ENCODE peak calls at places on chromosomes 13 and 19, in four cellular contexts. E is Panc1, A is cardiac muscle cell, U is WTC11. V is an unnamed sample.

GRCh38 chr19:17938092-17938845 is 5.5 kb downstream of the CCDC124 start:
- DNase-seq in E (peak; percentile 72), A (peak; percentile 77), U (peak; percentile 85), V (peak; percentile 81)

GRCh38 chr19:8304841-8305621 is 3.1 kb downstream of the CD320 start:
- DNase-seq in E (no peak), A (no peak), U (peak; percentile 90), V (peak; percentile 43)

GRCh38 chr13:35630551-35631275 is 154.2 kb upstream of the MAB21L1 start:
- DNase-seq in E (no peak), A (peak; percentile 75), U (peak; percentile 28), V (peak; percentile 10)

GRCh38 chr19:1000095-1000494 is at the start of gene GRIN3B:
- DNase-seq in E (no peak), A (peak; percentile 85), U (peak; percentile 90), V (peak; percentile 78)

GRCh38 chr19:18507021-18507726 is 14.7 kb downstream of the ELL start:
- DNase-seq in E (no peak), A (no peak), U (no peak), V (no peak)

GRCh38 chr19:45253396-45254027 is 2.4 kb downstream of the MARK4 start:
- DNase-seq in E (no peak), A (no peak), U (no peak), V (no peak)

GRCh38 chr13:109867766-109868165 is 81.4 kb upstream of the IRS2 start:
- DNase-seq in E (no peak), A (no peak), U (no peak), V (no peak)

GRCh38 chr19:34731019-34731829 is 2.8 kb upstream of the ZNF181 start:
- DNase-seq in E (no peak), A (no peak), U (no peak), V (no peak)

GRCh38 chr13:40974460-40975407 is 44.4 kb downstream of the ELF1 start:
- DNase-seq in E (no peak), A (peak; percentile 65), U (no peak), V (peak; percentile 38)

GRCh38 chr19:35975608-35976214 is 19.3 kb upstream of the SDHAF1 start:
- DNase-seq in E (no peak), A (peak; percentile 82), U (peak; percentile 49), V (peak; percentile 57)

DNA sequence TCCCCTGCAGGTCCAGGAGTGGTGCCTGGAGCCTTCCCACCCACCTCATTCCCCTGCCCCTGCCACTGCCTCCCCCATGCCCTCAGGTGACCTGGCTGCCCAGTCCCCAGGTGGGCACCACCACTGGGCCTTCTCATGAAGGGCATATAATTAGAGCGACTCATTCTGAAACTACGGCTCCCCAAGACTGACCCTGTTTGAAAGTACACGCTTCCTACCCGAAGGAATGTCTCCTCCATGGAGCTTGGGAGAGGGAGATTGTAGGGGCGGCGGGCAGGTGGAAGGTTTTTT is 52.6 kb downstream of the GPR12 start:
- DNase-seq in E (no peak), A (no peak), U (no peak), V (no peak)
- TF ChIP-seq CTCF in E (peak; percentile 45), A (no peak), U (no peak), V (no peak)

GRCh38 chr13:95771950-95772349 is 95.0 kb downstream of the DNAJC3 start:
- DNase-seq in E (no peak), A (no peak), U (no peak), V (no peak)
- TF ChIP-seq CTCF in E (no peak), A (no peak), U (no peak), V (no peak)

GRCh38 chr13:99657848-99658265 is 156.6 kb downstream of the TM9SF2 start:
- DNase-seq in E (no peak), A (peak; percentile 32), U (peak; percentile 63), V (peak; percentile 55)
- TF ChIP-seq CTCF in E (no peak), A (no peak), U (no peak), V (no peak)

GRCh38 chr19:14479309-14479984 is 4.3 kb upstream of the PTGER1 start:
- DNase-seq in E (no peak), A (no peak), U (no peak), V (no peak)

GRCh38 chr19:14479985-14480694 is 5.0 kb upstream of the PTGER1 start:
- DNase-seq in E (no peak), A (peak; percentile 64), U (peak; percentile 94), V (peak; percentile 88)

GRCh38 chr19:14478113-14478545 is 3.0 kb upstream of the PTGER1 start:
- DNase-seq in E (no peak), A (no peak), U (no peak), V (no peak)

GRCh38 chr19:14482112-14482941 is 7.2 kb upstream of the PTGER1 start:
- DNase-seq in E (no peak), A (no peak), U (no peak), V (no peak)

DNA sequence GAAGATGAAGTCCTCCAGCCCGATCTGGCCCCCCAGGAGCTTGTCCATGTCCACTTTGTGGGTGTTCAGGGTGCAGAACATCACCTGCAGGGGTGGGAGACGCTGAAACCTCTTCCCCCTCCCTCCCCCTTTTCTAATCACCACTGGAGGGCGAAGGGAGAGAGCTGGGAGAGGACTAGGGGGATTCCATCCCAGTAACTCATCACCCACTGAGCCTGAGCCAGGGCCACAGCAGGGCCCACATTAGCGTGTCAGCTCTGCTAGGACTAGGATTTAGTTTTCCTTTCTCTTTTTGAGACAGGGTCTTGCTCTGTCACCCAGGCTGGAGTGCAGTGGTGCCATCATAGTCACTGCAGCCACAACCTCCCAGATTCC is 5.5 kb upstream of the PTGER1 start:
- DNase-seq in E (no peak), A (no peak), U (no peak), V (no peak)
- TF ChIP-seq CTCF in E (no peak), A (no peak), U (no peak), V (no peak)

V was measured in endothelial cell.